ENCODE peak calls at places on chromosome 13, in six cellular contexts. One of them, this sample, is unnamed.

GRCh38 chr13:23794267-23795161 is 94.7 kb downstream of the MIPEP start:
- DNase-seq in GM12878: peak
- DNase-seq in K562: no peak
- DNase-seq in HCT116: no peak
- DNase-seq in NT2/D1: no peak
- DNase-seq in H1: no peak
- DNase-seq in this sample: no peak

GRCh38 chr13:94860981-94861407 is 148.6 kb upstream of the SOX21 start:
- DNase-seq in HCT116: no peak
- DNase-seq in NT2/D1: no peak
- DNase-seq in GM12878: no peak
- DNase-seq in K562: no peak
- DNase-seq in H1: no peak
- DNase-seq in this sample: no peak

GRCh38 chr13:51035469-51035868 is 75.6 kb downstream of the C13orf42 start:
- DNase-seq in GM12878: no peak
- DNase-seq in NT2/D1: no peak
- DNase-seq in H1: peak
- DNase-seq in HCT116: no peak
- DNase-seq in K562: no peak
- DNase-seq in this sample: no peak

GRCh38 chr13:59367467-59367866 is 796.3 kb downstream of the DIAPH3 start:
- DNase-seq in H1: no peak
- DNase-seq in HCT116: no peak
- DNase-seq in K562: no peak
- DNase-seq in GM12878: no peak
- DNase-seq in NT2/D1: no peak
- DNase-seq in this sample: no peak

GRCh38 chr13:113209336-113209879 is at the start of gene CUL4A:
- DNase-seq in H1: peak
- DNase-seq in HCT116: peak
- DNase-seq in GM12878: no peak
- DNase-seq in K562: peak
- DNase-seq in NT2/D1: peak
- DNase-seq in this sample: peak

GRCh38 chr13:50073340-50073739 is 58.1 kb downstream of the KCNRG start:
- DNase-seq in GM12878: no peak
- DNase-seq in HCT116: no peak
- DNase-seq in NT2/D1: no peak
- DNase-seq in K562: no peak
- DNase-seq in H1: no peak
- DNase-seq in this sample: no peak

GRCh38 chr13:100519626-100520025 is 69.0 kb downstream of the GGACT start:
- DNase-seq in K562: no peak
- DNase-seq in NT2/D1: no peak
- DNase-seq in GM12878: no peak
- DNase-seq in HCT116: no peak
- DNase-seq in H1: no peak
- DNase-seq in this sample: no peak

GRCh38 chr13:95035311-95036109 is 265.7 kb downstream of the ABCC4 start:
- DNase-seq in GM12878: no peak
- DNase-seq in NT2/D1: no peak
- DNase-seq in K562: no peak
- DNase-seq in HCT116: no peak
- DNase-seq in H1: no peak
- DNase-seq in this sample: no peak

GRCh38 chr13:113491418-113491883 is 940 bp upstream of the DCUN1D2 start:
- DNase-seq in H1: peak
- DNase-seq in NT2/D1: no peak
- DNase-seq in HCT116: no peak
- DNase-seq in GM12878: no peak
- DNase-seq in K562: peak
- DNase-seq in this sample: no peak

GRCh38 chr13:20475927-20476691 is 49.5 kb downstream of the CRYL1 start:
- DNase-seq in GM12878: peak
- DNase-seq in K562: no peak
- DNase-seq in H1: no peak
- DNase-seq in HCT116: no peak
- DNase-seq in NT2/D1: no peak
- DNase-seq in this sample: no peak

GRCh38 chr13:50720856-50721663 is 122.4 kb downstream of the DLEU7 start:
- DNase-seq in H1: no peak
- DNase-seq in NT2/D1: no peak
- DNase-seq in GM12878: no peak
- DNase-seq in K562: no peak
- DNase-seq in HCT116: no peak
- DNase-seq in this sample: no peak

GRCh38 chr13:113002206-113002821 is 33.3 kb downstream of the MCF2L start:
- DNase-seq in H1: peak
- DNase-seq in NT2/D1: no peak
- DNase-seq in HCT116: no peak
- DNase-seq in K562: peak
- DNase-seq in GM12878: no peak
- DNase-seq in this sample: peak

GRCh38 chr13:24141333-24141910 is 19.1 kb upstream of the SPATA13 start:
- DNase-seq in H1: no peak
- DNase-seq in K562: no peak
- DNase-seq in HCT116: no peak
- DNase-seq in GM12878: no peak
- DNase-seq in NT2/D1: no peak
- DNase-seq in this sample: no peak

GRCh38 chr13:78608705-78609463 is 5.5 kb upstream of the POU4F1 start:
- DNase-seq in GM12878: no peak
- DNase-seq in H1: no peak
- DNase-seq in NT2/D1: no peak
- DNase-seq in HCT116: no peak
- DNase-seq in K562: no peak
- DNase-seq in this sample: no peak

GRCh38 chr13:36154567-36155231 is 23.5 kb upstream of the DCLK1 start:
- DNase-seq in GM12878: no peak
- DNase-seq in H1: peak
- DNase-seq in HCT116: no peak
- DNase-seq in NT2/D1: no peak
- DNase-seq in K562: no peak
- DNase-seq in this sample: no peak

GRCh38 chr13:104314926-104315535 is 1248.8 kb upstream of the SLC10A2 start:
- DNase-seq in K562: no peak
- DNase-seq in NT2/D1: no peak
- DNase-seq in H1: no peak
- DNase-seq in GM12878: no peak
- DNase-seq in HCT116: no peak
- DNase-seq in this sample: no peak

GRCh38 chr13:104422668-104423067 is 1356.5 kb upstream of the SLC10A2 start:
- DNase-seq in H1: no peak
- DNase-seq in HCT116: no peak
- DNase-seq in GM12878: no peak
- DNase-seq in K562: no peak
- DNase-seq in NT2/D1: no peak
- DNase-seq in this sample: no peak

GRCh38 chr13:113065406-113066141 is 40.0 kb upstream of the F7 start:
- DNase-seq in HCT116: no peak
- DNase-seq in H1: no peak
- DNase-seq in GM12878: no peak
- DNase-seq in NT2/D1: no peak
- DNase-seq in K562: no peak
- DNase-seq in this sample: no peak

GRCh38 chr13:113623491-113624234 is 34.3 kb downstream of the ATP4B start:
- DNase-seq in HCT116: no peak
- DNase-seq in K562: no peak
- DNase-seq in H1: no peak
- DNase-seq in GM12878: no peak
- DNase-seq in NT2/D1: no peak
- DNase-seq in this sample: no peak

GRCh38 chr13:43629691-43630480 is 156.9 kb downstream of the ENOX1 start:
- DNase-seq in GM12878: no peak
- DNase-seq in H1: no peak
- DNase-seq in NT2/D1: no peak
- DNase-seq in K562: no peak
- DNase-seq in HCT116: no peak
- DNase-seq in this sample: no peak

GRCh38 chr13:48258430-48258829 is 25.4 kb downstream of the ITM2B start:
- DNase-seq in K562: no peak
- DNase-seq in HCT116: no peak
- DNase-seq in NT2/D1: no peak
- DNase-seq in H1: no peak
- DNase-seq in GM12878: no peak
- DNase-seq in this sample: no peak

GRCh38 chr13:70784590-70784989 is 676.3 kb upstream of the KLHL1 start:
- DNase-seq in NT2/D1: no peak
- DNase-seq in GM12878: no peak
- DNase-seq in HCT116: no peak
- DNase-seq in H1: no peak
- DNase-seq in K562: no peak
- DNase-seq in this sample: no peak

GRCh38 chr13:44667950-44668349 is 91.8 kb upstream of the TSC22D1 start:
- DNase-seq in GM12878: no peak
- DNase-seq in NT2/D1: no peak
- DNase-seq in HCT116: no peak
- DNase-seq in K562: no peak
- DNase-seq in H1: no peak
- DNase-seq in this sample: no peak

GRCh38 chr13:114041493-114041892 is 67.6 kb upstream of the C13orf46 start:
- DNase-seq in HCT116: no peak
- DNase-seq in K562: no peak
- DNase-seq in GM12878: no peak
- DNase-seq in NT2/D1: no peak
- DNase-seq in H1: no peak
- DNase-seq in this sample: no peak

GRCh38 chr13:91132786-91133185 is 214.7 kb upstream of the MIR17HG start:
- DNase-seq in K562: no peak
- DNase-seq in HCT116: no peak
- DNase-seq in GM12878: no peak
- DNase-seq in NT2/D1: no peak
- DNase-seq in H1: no peak
- DNase-seq in this sample: no peak

GRCh38 chr13:73433893-73434292 is 375.1 kb downstream of the KLF5 start:
- DNase-seq in GM12878: no peak
- DNase-seq in NT2/D1: no peak
- DNase-seq in HCT116: no peak
- DNase-seq in K562: no peak
- DNase-seq in H1: no peak
- DNase-seq in this sample: no peak

GRCh38 chr13:43113603-43114002 is 90.2 kb downstream of the DNAJC15 start:
- DNase-seq in K562: no peak
- DNase-seq in HCT116: no peak
- DNase-seq in NT2/D1: no peak
- DNase-seq in GM12878: no peak
- DNase-seq in H1: no peak
- DNase-seq in this sample: peak

GRCh38 chr13:113882716-113883115 is 18.8 kb upstream of the GAS6 start:
- DNase-seq in GM12878: no peak
- DNase-seq in K562: no peak
- DNase-seq in HCT116: no peak
- DNase-seq in NT2/D1: no peak
- DNase-seq in H1: no peak
- DNase-seq in this sample: no peak

GRCh38 chr13:24821207-24821606 is 57.2 kb downstream of the RNF17 start:
- DNase-seq in H1: no peak
- DNase-seq in GM12878: no peak
- DNase-seq in HCT116: no peak
- DNase-seq in K562: no peak
- DNase-seq in NT2/D1: no peak
- DNase-seq in this sample: no peak

GRCh38 chr13:35768551-35768950 is 292.1 kb upstream of the MAB21L1 start:
- DNase-seq in HCT116: no peak
- DNase-seq in GM12878: no peak
- DNase-seq in H1: no peak
- DNase-seq in NT2/D1: no peak
- DNase-seq in K562: no peak
- DNase-seq in this sample: no peak

GRCh38 chr13:43804461-43805070 is 17.8 kb upstream of the ENOX1 start:
- DNase-seq in H1: no peak
- DNase-seq in GM12878: peak
- DNase-seq in NT2/D1: no peak
- DNase-seq in HCT116: peak
- DNase-seq in K562: peak
- DNase-seq in this sample: peak

GRCh38 chr13:112760440-112760839 is 70.6 kb downstream of the ATP11A start:
- DNase-seq in K562: no peak
- DNase-seq in H1: no peak
- DNase-seq in HCT116: no peak
- DNase-seq in GM12878: no peak
- DNase-seq in NT2/D1: no peak
- DNase-seq in this sample: no peak

GRCh38 chr13:109877809-109878208 is 91.4 kb upstream of the IRS2 start:
- DNase-seq in K562: no peak
- DNase-seq in GM12878: no peak
- DNase-seq in NT2/D1: no peak
- DNase-seq in H1: no peak
- DNase-seq in HCT116: no peak
- DNase-seq in this sample: no peak

GRCh38 chr13:32045963-32046785 is 14.6 kb downstream of the FRY start:
- DNase-seq in K562: no peak
- DNase-seq in GM12878: no peak
- DNase-seq in NT2/D1: no peak
- DNase-seq in HCT116: no peak
- DNase-seq in H1: no peak
- DNase-seq in this sample: peak
- TF ChIP-seq ZNF274 in K562: no peak
- TF ChIP-seq ZNF274 in GM12878: no peak
- TF ChIP-seq ZNF274 in NT2/D1: no peak
- TF ChIP-seq ZNF274 in HCT116: no peak
- TF ChIP-seq ZNF274 in H1: no peak
- TF ChIP-seq ZNF274 in this sample: no peak

GRCh38 chr13:101520672-101521071 is 68.2 kb downstream of the ITGBL1 start:
- DNase-seq in GM12878: no peak
- DNase-seq in NT2/D1: no peak
- DNase-seq in K562: no peak
- DNase-seq in HCT116: no peak
- DNase-seq in H1: no peak
- DNase-seq in this sample: no peak
- TF ChIP-seq ZNF274 in GM12878: no peak
- TF ChIP-seq ZNF274 in NT2/D1: no peak
- TF ChIP-seq ZNF274 in K562: no peak
- TF ChIP-seq ZNF274 in HCT116: no peak
- TF ChIP-seq ZNF274 in H1: no peak
- TF ChIP-seq ZNF274 in this sample: no peak

DNA sequence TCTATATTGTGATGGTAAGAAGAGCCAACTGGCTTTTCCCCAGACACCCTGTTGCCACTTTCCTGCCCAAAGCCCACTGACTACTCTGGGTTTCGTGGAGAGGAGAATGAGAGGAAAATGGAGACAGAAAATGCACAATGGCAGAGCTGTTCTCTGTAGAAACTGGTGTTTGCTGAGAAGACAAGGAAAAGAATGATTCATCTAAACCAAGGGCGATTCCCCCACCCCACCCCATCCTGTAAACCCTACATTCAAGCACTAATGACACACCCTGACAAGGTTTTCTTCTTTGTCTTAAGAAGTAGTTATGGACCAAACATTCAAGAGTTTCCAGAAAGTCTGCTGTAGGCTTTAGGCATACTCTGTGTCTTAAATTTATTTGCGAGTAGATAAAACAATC is 68.8 kb downstream of the DOCK9 start:
- DNase-seq in H1: no peak
- DNase-seq in NT2/D1: no peak
- DNase-seq in K562: no peak
- DNase-seq in HCT116: no peak
- DNase-seq in GM12878: no peak
- DNase-seq in this sample: no peak
- TF ChIP-seq ZNF274 in H1: no peak
- TF ChIP-seq ZNF274 in NT2/D1: no peak
- TF ChIP-seq ZNF274 in K562: no peak
- TF ChIP-seq ZNF274 in HCT116: no peak
- TF ChIP-seq ZNF274 in GM12878: no peak
- TF ChIP-seq ZNF274 in this sample: no peak

GRCh38 chr13:111506131-111506530 is 185.7 kb downstream of the TEX29 start:
- DNase-seq in GM12878: no peak
- DNase-seq in NT2/D1: no peak
- DNase-seq in H1: no peak
- DNase-seq in K562: no peak
- DNase-seq in HCT116: no peak
- DNase-seq in this sample: no peak
- TF ChIP-seq ZNF274 in GM12878: no peak
- TF ChIP-seq ZNF274 in NT2/D1: no peak
- TF ChIP-seq ZNF274 in H1: no peak
- TF ChIP-seq ZNF274 in K562: no peak
- TF ChIP-seq ZNF274 in HCT116: no peak
- TF ChIP-seq ZNF274 in this sample: no peak